ENCODE peak calls at places on chromosomes 2 and 18, in four cellular contexts. U, A, E and S are unnamed samples.

GRCh38 chr2:158518083-158518482 is 61.3 kb downstream of the PKP4 start:
- DNase-seq in U (no peak), A (no peak), E (peak; percentile 28), S (no peak)

GRCh38 chr2:176494949-176495353 is 225.7 kb downstream of the MTX2 start:
- DNase-seq in U (no peak), A (no peak), E (no peak), S (no peak)

GRCh38 chr2:188114014-188114413 is 177.7 kb upstream of the GULP1 start:
- DNase-seq in U (no peak), A (no peak), E (no peak), S (no peak)

GRCh38 chr2:118811514-118811913 is 35.9 kb downstream of the EN1 start:
- DNase-seq in A (no peak), E (no peak), U (no peak), S (no peak)

GRCh38 chr2:223590964-223591363 is 11.2 kb downstream of the SCG2 start:
- DNase-seq in U (no peak), E (no peak), A (no peak), S (no peak)

GRCh38 chr2:224952942-224953657 is 89.2 kb downstream of the DOCK10 start:
- DNase-seq in E (peak; percentile 68), U (peak; percentile 41), A (no peak), S (no peak)

GRCh38 chr2:42794271-42795046 is 2.1 kb upstream of the HAAO start:
- DNase-seq in E (no peak), U (no peak), A (peak; percentile 63), S (no peak)

GRCh38 chr2:110099471-110100225 is 16.0 kb downstream of the MALL start:
- DNase-seq in E (no peak), A (no peak), U (no peak), S (no peak)

GRCh38 chr2:127225186-127225960 is 5.3 kb upstream of the CYP27C1 start:
- DNase-seq in U (no peak), E (no peak), A (no peak), S (no peak)

GRCh38 chr2:201970786-201971108 is 62.9 kb upstream of the FZD7 start:
- DNase-seq in E (no peak), A (no peak), U (no peak), S (no peak)

GRCh38 chr2:240217431-240218301 is 77.2 kb upstream of the OTOS start:
- DNase-seq in A (peak; percentile 33), U (no peak), E (no peak), S (no peak)

GRCh38 chr18:24947521-24948305 is 404.3 kb downstream of the ZNF521 start:
- DNase-seq in U (no peak), E (no peak), A (no peak), S (no peak)

GRCh38 chr2:6148887-6149286 is 456.7 kb downstream of the SOX11 start:
- DNase-seq in U (no peak), E (no peak), A (no peak), S (no peak)

GRCh38 chr2:98726172-98726725 is 4.7 kb downstream of the MGAT4A start:
- DNase-seq in E (no peak), U (no peak), A (no peak), S (no peak)

GRCh38 chr2:144456680-144457079 is 63.2 kb downstream of the ZEB2 start:
- DNase-seq in A (peak; percentile 9), U (no peak), E (peak; percentile 38), S (no peak)

GRCh38 chr2:7530001-7530400 is 612.8 kb downstream of the RNF144A start:
- DNase-seq in A (no peak), U (no peak), E (no peak), S (no peak)

GRCh38 chr2:161352718-161353117 is 44.5 kb downstream of the PSMD14 start:
- DNase-seq in U (no peak), A (no peak), E (no peak), S (no peak)

GRCh38 chr2:198168651-198169050 is 364.3 kb downstream of the PLCL1 start:
- DNase-seq in E (no peak), A (no peak), U (no peak), S (no peak)